ENCODE peak calls at places on chromosomes 7 and 10, in five cellular contexts. X is GM23248; K is effector memory CD4-positive, alpha-beta T cell; D is cardiac muscle cell; J is tibial nerve. C is an unnamed sample.

GRCh38 chr7:34036069-34036920 is 131.0 kb downstream of the BMPER start:
- DNase-seq in X (no peak), K (no peak), D (peak; percentile 77), J (no peak), C (peak; percentile 90)

GRCh38 chr10:126907423-126907970 is 2.3 kb downstream of the DOCK1 start:
- DNase-seq in X (no peak), K (no peak), D (no peak), J (no peak), C (no peak)

GRCh38 chr10:94673614-94674321 is 9.8 kb upstream of the CYP2C18 start:
- DNase-seq in X (peak; percentile 16), K (no peak), D (no peak), J (no peak), C (no peak)

GRCh38 chr7:103637080-103637479 is 191.1 kb upstream of the SLC26A5 start:
- DNase-seq in X (peak; percentile 89), K (no peak), D (peak; percentile 69), J (no peak), C (peak; percentile 41)

GRCh38 chr10:5968681-5969453 is 8.5 kb downstream of the IL15RA start:
- DNase-seq in X (no peak), K (no peak), D (no peak), J (no peak), C (peak; percentile 16)

GRCh38 chr10:1551636-1552338 is 185.5 kb downstream of the ADARB2 start:
- DNase-seq in X (no peak), K (no peak), D (no peak), J (no peak), C (no peak)

GRCh38 chr7:495326-495725 is 24.3 kb downstream of the PDGFA start:
- DNase-seq in X (no peak), K (no peak), D (no peak), J (no peak), C (no peak)

GRCh38 chr10:30357075-30357801 is 8.2 kb upstream of the MTPAP start:
- DNase-seq in X (no peak), K (no peak), D (no peak), J (no peak), C (no peak)

GRCh38 chr7:93226310-93226709 is at the start of gene HEPACAM2:
- DNase-seq in X (no peak), K (no peak), D (no peak), J (no peak), C (no peak)

GRCh38 chr10:14838582-14839304 is 637 bp downstream of the HSPA14 start:
- DNase-seq in X (peak; percentile 61), K (peak; percentile 2), D (peak; percentile 16), J (no peak), C (peak; percentile 51)

GRCh38 chr10:14240253-14241189 is 90.2 kb downstream of the FRMD4A start:
- DNase-seq in X (peak; percentile 28), K (no peak), D (peak; percentile 9), J (no peak), C (no peak)

GRCh38 chr7:12518920-12519681 is 51.4 kb upstream of the SCIN start:
- DNase-seq in X (peak; percentile 32), K (no peak), D (peak; percentile 21), J (no peak), C (no peak)

GRCh38 chr7:44914992-44915607 is 29.8 kb upstream of the PURB start:
- DNase-seq in X (no peak), K (peak; percentile 66), D (no peak), J (no peak), C (no peak)

GRCh38 chr10:93458821-93459257 is 23.3 kb downstream of the MYOF start:
- DNase-seq in X (peak; percentile 100), K (no peak), D (peak; percentile 99), J (peak; percentile 86), C (peak; percentile 99)

GRCh38 chr10:124007773-124008145 is 85.6 kb downstream of the CHST15 start:
- DNase-seq in X (no peak), K (no peak), D (no peak), J (no peak), C (no peak)

GRCh38 chr7:75924251-75924650 is 9.3 kb downstream of the POR start:
- DNase-seq in X (no peak), K (no peak), D (no peak), J (no peak), C (no peak)

GRCh38 chr10:131002031-131002861 is 309.3 kb downstream of the TCERG1L start:
- DNase-seq in X (no peak), K (no peak), D (no peak), J (no peak), C (no peak)

GRCh38 chr7:3270362-3270761 is 30.7 kb upstream of the SDK1 start:
- DNase-seq in X (no peak), K (no peak), D (no peak), J (no peak), C (no peak)

GRCh38 chr7:41870017-41870416 is 167.1 kb upstream of the INHBA start:
- DNase-seq in X (peak; percentile 54), K (no peak), D (peak; percentile 61), J (no peak), C (no peak)

GRCh38 chr10:73601486-73601921 is 10.4 kb upstream of the USP54 start:
- DNase-seq in X (no peak), K (no peak), D (no peak), J (no peak), C (no peak)

GRCh38 chr7:44536090-44536489 is 5.0 kb downstream of the NPC1L1 start:
- DNase-seq in X (no peak), K (no peak), D (no peak), J (no peak), C (no peak)

GRCh38 chr7:67753891-67754290 is 757.3 kb downstream of the TYW1 start:
- DNase-seq in X (no peak), K (no peak), D (peak; percentile 91), J (no peak), C (no peak)

GRCh38 chr7:98086231-98086855 is 20.3 kb upstream of the LMTK2 start:
- DNase-seq in X (no peak), K (no peak), D (no peak), J (no peak), C (no peak)

GRCh38 chr7:140605337-140605736 is 35.3 kb downstream of the DENND2A start:
- DNase-seq in X (peak; percentile 94), K (no peak), D (no peak), J (no peak), C (peak; percentile 75)

GRCh38 chr7:79953130-79953529 is 181.5 kb upstream of the GNAI1 start:
- DNase-seq in X (no peak), K (no peak), D (no peak), J (no peak), C (no peak)

GRCh38 chr10:52229271-52229931 is 84.7 kb upstream of the DKK1 start:
- DNase-seq in X (peak; percentile 33), K (no peak), D (peak; percentile 20), J (no peak), C (no peak)

GRCh38 chr10:78408671-78409472 is 375.2 kb downstream of the RPS24 start:
- DNase-seq in X (peak; percentile 73), K (no peak), D (peak; percentile 74), J (peak; percentile 43), C (no peak)

GRCh38 chr10:86362566-86363183 is 3.9 kb downstream of the GRID1 start:
- DNase-seq in X (no peak), K (no peak), D (no peak), J (no peak), C (no peak)
- H3K4me3 ChIP-seq in X (no peak overlapping the region), K (no peak overlapping the region), D (no peak overlapping the region), J (no peak overlapping the region), C (no peak overlapping the region)

GRCh38 chr10:127989481-127989964 is 82.6 kb downstream of the PTPRE start:
- DNase-seq in X (no peak), K (no peak), D (no peak), J (no peak), C (no peak)

GRCh38 chr10:127984944-127985343 is 78.0 kb downstream of the PTPRE start:
- DNase-seq in X (no peak), K (no peak), D (no peak), J (no peak), C (no peak)

GRCh38 chr10:127983701-127984100 is 76.8 kb downstream of the PTPRE start:
- DNase-seq in X (no peak), K (no peak), D (no peak), J (no peak), C (no peak)

GRCh38 chr10:127987467-127988380 is 80.8 kb downstream of the PTPRE start:
- DNase-seq in X (no peak), K (no peak), D (no peak), J (no peak), C (no peak)

DNA sequence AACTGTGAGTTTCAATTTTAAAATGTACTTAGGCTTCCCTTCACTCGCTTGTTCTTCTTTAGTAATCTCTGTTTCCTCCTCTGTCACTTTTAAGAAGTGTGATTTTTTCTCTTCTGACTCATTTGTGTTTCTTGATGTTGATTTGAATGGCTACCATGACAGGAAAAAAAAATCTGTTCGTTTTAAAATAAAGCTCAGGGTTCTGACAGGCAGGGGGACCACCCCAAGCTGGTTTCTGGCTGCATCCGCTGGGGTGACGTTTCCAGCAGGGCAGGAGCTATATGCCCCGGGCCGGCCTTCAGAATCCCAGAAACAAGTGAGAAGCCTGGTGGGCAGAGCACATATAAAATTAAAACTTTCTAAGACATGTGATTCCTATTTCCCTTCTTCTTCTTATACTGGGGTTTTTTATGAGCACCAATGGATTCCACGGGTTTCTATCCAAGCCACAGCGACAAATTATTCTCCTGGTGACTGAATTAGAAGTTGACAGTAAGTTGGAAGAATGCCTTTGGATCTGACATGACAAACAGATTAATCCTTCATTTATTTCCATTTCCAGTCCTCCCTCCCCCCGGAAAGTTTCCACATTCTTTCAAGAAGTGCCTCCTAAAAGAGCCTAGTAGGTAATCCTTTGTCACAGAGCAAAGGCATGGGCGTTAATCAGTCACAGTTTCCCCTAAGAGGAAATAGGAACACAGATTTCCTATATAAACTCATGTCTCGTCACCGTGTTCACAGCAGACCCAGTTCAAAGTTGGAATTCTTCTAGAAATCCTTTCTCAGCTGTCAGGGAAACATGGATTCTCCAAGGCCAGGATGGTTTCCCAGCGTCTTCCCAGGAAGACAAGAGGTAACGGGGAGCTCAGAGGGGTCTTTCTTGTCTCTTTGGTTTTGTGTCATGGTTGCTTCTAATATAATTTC is 79.9 kb downstream of the PTPRE start:
- DNase-seq in X (no peak), K (no peak), D (no peak), J (no peak), C (no peak)
- H3K4me1 ChIP-seq in X (peaks cover 18% of the 10 kb centered on the region), K (peaks cover 6% of the 10 kb centered on the region), D (no peaks in the 10 kb centered on the region), J (peaks cover 14% of the 10 kb centered on the region), C (peaks cover 19% of the 10 kb centered on the region)

GRCh38 chr10:119863951-119864565 is 8.6 kb downstream of the MCMBP start:
- DNase-seq in X (no peak), K (no peak), D (peak; percentile 22), J (no peak), C (no peak)
- H3K9me3 ChIP-seq in X (no peaks in the 10 kb centered on the region), K (peaks cover 6% of the 10 kb centered on the region), D (no peaks in the 10 kb centered on the region), J (no peaks in the 10 kb centered on the region), C (peaks cover 3% of the 10 kb centered on the region)

DNA sequence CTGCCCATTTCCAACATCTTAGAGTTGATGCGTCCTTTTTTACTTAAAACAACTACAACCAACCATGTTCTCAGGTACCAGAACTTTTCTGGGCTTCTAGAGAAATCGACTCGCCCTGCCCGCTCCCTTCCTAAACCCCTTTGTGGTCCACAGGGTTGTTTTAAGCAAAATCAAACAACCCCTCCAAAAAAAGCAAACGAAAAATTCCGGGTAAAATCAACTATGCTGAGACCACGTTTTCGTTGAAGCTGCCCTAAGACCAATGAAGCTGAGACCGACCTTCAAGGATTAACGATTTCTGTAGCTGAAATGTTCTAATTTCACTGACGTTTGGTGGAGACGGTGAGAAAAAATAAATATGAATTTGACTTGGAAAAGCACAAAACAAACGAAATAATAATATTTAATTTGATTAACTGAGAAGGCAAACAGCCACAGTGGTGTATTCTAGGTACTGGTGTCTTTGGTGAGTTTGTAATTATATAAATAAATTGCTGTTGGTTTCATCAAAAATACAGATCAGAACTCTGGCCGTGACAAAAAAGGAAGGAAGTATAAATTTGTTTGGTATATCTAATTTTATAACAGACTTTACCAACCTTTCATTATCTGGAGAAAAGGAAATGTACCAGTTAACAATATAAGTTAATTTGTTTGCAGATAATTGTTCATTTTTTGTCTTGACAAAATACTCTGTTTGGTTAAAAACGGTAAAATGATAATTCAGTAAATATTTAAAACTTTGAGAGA is 4.7 kb upstream of the IGF2BP3 start:
- DNase-seq in X (no peak), K (no peak), D (no peak), J (no peak), C (no peak)
- H3K4me3 ChIP-seq in X (peak overlapping the region; percentile 82), K (no peak overlapping the region), D (peak overlapping the region; percentile 72), J (no peak overlapping the region), C (peak overlapping the region; percentile 56)